ENCODE peak calls at places on chromosomes 11 and 22, in four cellular contexts. W is HL-60, U is GM12878, L is K562. P is an unnamed sample.

GRCh38 chr22:40966683-40967082 is 15.5 kb downstream of the RBX1 start:
- DNase-seq in W (peak; percentile 60), L (peak; percentile 20), U (no peak), P (no peak)

GRCh38 chr22:44143596-44143995 is 37.1 kb upstream of the PARVG start:
- DNase-seq in L (no peak), W (no peak), U (no peak), P (no peak)

GRCh38 chr11:17473071-17473744 is 3.4 kb downstream of the ABCC8 start:
- DNase-seq in L (peak; percentile 60), U (no peak), W (no peak), P (no peak)

GRCh38 chr11:33635161-33635560 is 65.5 kb downstream of the C11orf91 start:
- DNase-seq in U (no peak), L (no peak), W (no peak), P (no peak)

GRCh38 chr11:79672786-79673185 is 232.0 kb upstream of the TENM4 start:
- DNase-seq in L (no peak), W (no peak), U (no peak), P (no peak)

GRCh38 chr11:64560941-64561340 is 30.1 kb upstream of the SLC22A12 start:
- DNase-seq in L (no peak), W (no peak), U (no peak), P (no peak)

GRCh38 chr22:48627203-48627602 is 1200.5 kb downstream of the BRD1 start:
- DNase-seq in W (no peak), U (no peak), L (no peak), P (no peak)

GRCh38 chr11:108324587-108324986 is 101.7 kb downstream of the ATM start:
- DNase-seq in U (no peak), L (no peak), W (no peak), P (no peak)

GRCh38 chr11:17719028-17719939 is at the start of gene MYOD1:
- DNase-seq in L (no peak), U (no peak), W (no peak), P (no peak)

GRCh38 chr11:125381499-125381898 is 114.6 kb downstream of the FEZ1 start:
- DNase-seq in W (no peak), U (no peak), L (no peak), P (no peak)

GRCh38 chr11:38593649-38594048 is 1995.6 kb upstream of the RAG2 start:
- DNase-seq in L (no peak), W (no peak), U (no peak), P (no peak)

GRCh38 chr11:38594881-38595280 is 1996.8 kb upstream of the RAG2 start:
- DNase-seq in U (no peak), L (peak; percentile 45), W (no peak), P (no peak)

DNA sequence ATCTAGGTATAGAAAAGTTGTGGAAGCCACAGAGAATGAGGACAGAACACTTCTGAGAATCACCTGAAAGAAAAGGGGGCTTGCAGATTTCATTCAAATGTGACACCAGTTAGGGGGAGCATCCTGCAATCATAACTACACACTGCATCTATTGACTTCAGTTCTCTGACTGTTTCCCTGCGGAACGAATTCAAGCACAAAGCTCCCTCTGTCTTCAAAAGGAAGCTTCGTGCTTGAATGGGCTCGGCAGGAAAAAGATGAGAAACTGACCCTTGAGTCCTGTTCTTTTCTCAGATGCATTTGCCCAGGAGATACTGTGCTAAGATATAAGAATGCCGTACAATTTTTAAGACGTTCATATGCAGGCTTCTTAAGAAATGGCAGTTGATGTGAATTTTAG is 2000.4 kb upstream of the RAG2 start:
- DNase-seq in U (no peak), W (no peak), L (no peak), P (no peak)
- TF ChIP-seq SPI1 in U (no peak), W (no peak), L (no peak), P (no peak)

DNA sequence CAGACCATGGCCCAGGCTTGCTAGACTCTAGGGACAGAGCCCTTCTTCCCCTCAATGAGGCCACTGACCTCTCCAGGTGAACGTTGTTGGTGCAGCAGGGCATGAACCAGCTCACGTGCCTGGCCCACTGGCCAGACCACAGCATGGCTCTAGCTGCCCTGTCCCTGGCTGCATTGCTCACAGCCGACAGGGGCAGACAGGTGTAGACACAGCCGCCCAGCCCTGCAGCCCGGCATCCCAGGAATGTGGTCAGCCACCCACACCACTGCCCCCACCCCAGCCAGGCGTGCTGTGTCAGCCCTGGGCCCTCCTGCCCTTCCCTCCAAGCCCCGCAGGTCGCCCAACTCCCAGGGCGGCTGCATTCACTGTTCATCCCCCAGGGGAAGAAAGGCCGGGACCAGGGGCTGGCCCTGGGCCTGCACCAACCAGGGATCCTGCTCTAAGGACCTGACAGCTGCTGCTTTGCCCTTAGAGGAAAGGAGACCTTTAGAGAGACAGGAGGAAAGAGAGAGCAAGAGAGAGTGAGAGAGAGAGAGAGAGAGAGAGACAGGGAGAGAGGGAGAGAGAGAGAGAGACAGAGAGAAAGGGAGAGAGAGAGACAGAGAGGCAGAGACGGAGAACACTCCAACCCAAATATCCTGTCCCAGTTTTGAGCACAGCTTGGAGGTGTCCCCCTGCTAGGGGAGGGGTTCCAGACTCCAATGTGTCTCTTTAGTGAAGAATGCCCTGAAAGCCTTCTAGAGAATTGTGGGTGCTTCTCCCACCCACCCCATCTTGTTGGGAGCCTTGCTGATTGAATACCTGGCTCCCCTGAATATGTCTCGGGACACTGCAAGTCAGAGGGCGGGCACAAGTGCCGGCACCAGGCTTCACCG is 44.2 kb upstream of the LINC01488 start:
- DNase-seq in U (no peak), W (no peak), L (no peak), P (no peak)
- TF ChIP-seq SPI1 in U (no peak), W (no peak), L (no peak), P (no peak)

GRCh38 chr11:46161201-46161600 is 39.9 kb upstream of the PHF21A start:
- DNase-seq in L (no peak), U (no peak), W (no peak), P (no peak)
- TF ChIP-seq SPI1 in L (no peak), U (no peak), W (no peak), P (no peak)

GRCh38 chr22:23065495-23066122 is 4.7 kb upstream of the GNAZ start:
- DNase-seq in L (no peak), U (no peak), W (no peak), P (no peak)
- TF ChIP-seq SPI1 in L (no peak), U (no peak), W (no peak), P (no peak)

DNA sequence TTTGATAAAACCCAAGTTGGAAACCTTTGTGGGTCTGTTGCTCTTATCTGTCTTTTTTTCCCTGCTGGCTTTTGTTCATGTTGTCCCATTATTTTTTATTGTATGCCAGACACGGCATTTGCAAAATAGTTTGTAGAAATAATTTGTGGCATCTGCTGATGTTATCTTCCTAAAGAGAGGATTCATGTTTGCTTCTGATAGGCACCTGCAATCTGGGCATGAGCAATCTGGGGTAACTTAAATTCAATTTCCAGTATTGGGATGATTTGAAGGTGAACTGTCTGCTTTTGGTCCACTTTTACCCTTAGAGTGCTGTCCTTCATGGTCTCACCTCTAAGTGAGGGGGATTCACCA is 126.9 kb downstream of the CEP164 start:
- DNase-seq in L (no peak), U (no peak), W (no peak), P (no peak)
- TF ChIP-seq SPI1 in L (no peak), U (no peak), W (no peak), P (no peak)

GRCh38 chr11:77547047-77547836 is 42.5 kb upstream of the AQP11 start:
- DNase-seq in L (no peak), W (no peak), U (no peak), P (no peak)

GRCh38 chr11:77548552-77549439 is 41.0 kb upstream of the AQP11 start:
- DNase-seq in L (no peak), W (no peak), U (no peak), P (no peak)

GRCh38 chr11:77542296-77542695 is 47.5 kb upstream of the AQP11 start:
- DNase-seq in L (no peak), U (no peak), W (no peak), P (no peak)

DNA sequence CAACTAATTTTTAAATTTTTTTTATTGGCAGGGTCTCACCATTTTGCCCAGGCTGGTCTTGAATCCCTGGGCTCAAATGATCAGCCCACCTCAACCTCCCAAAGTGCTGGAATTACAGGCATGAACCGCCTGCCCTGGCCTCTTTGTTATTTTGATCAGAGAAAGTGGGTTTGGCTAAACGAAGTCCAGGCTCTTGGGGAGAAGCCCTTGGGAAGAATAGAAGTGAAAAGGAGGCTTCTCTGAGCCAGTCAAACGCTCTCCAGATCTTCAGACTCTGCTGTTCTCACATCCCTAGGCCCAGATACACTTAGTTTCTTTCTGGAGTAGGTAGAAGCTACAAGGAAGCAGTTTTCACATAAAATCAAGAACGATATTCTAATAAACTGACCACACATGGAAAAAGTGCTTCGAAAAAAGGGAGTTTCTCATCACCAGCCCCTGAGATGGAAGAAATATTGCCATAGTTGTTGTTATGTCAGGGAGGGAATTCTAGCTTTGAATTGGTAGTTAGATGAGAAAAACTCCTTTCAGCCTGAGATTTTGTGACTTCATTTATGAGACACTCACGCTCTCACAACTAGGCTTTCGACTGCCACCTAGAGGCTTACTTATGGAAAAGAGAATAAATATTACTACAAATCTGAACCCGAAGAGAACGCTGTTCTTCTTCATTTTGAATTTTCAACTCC is 41.7 kb upstream of the AQP11 start:
- DNase-seq in L (peak; percentile 49), U (peak; percentile 38), W (peak; percentile 66), P (peak; percentile 28)
- TF ChIP-seq SPI1 in L (no peak), U (no peak), W (no peak), P (no peak)

GRCh38 chr11:118251858-118252652 is at the start of gene MPZL3:
- DNase-seq in W (peak; percentile 81), L (peak; percentile 82), U (peak; percentile 85), P (peak; percentile 54)

GRCh38 chr11:118243161-118243560 is 9.0 kb downstream of the MPZL3 start:
- DNase-seq in W (no peak), U (no peak), L (no peak), P (no peak)

GRCh38 chr11:118243993-118244762 is 8.0 kb downstream of the MPZL3 start:
- DNase-seq in L (no peak), U (no peak), W (no peak), P (no peak)

GRCh38 chr11:118245946-118246562 is 6.1 kb downstream of the MPZL3 start:
- DNase-seq in W (no peak), U (no peak), L (no peak), P (no peak)

GRCh38 chr11:118247041-118247440 is 5.1 kb downstream of the MPZL3 start:
- DNase-seq in L (no peak), U (no peak), W (no peak), P (no peak)
- TF ChIP-seq SPI1 in L (no peak), U (no peak), W (no peak), P (no peak)

GRCh38 chr11:1826552-1827094 is 8.2 kb upstream of the SYT8 start:
- DNase-seq in L (peak; percentile 60), U (no peak), W (no peak), P (no peak)
- TF ChIP-seq SPI1 in L (no peak), U (no peak), W (no peak), P (no peak)